ENCODE peak calls at places on chromosomes 16 and 17, in four cellular contexts. E, Z, Q and N are unnamed samples.

GRCh38 chr17:65163990-65164495 is 26.9 kb downstream of the RGS9 start:
- DNase-seq in E (peak; percentile 12), Z (peak; percentile 18), Q (peak; percentile 81), N (no peak)

GRCh38 chr16:77882359-77882758 is 94.0 kb downstream of the VAT1L start:
- DNase-seq in E (no peak), Z (no peak), Q (no peak), N (no peak)

GRCh38 chr16:31880322-31880979 is 6.8 kb downstream of the ZNF267 start:
- DNase-seq in E (no peak), Z (no peak), Q (peak; percentile 91), N (no peak)

GRCh38 chr17:78374631-78375274 is 3.7 kb upstream of the PGS1 start:
- DNase-seq in E (no peak), Z (no peak), Q (no peak), N (peak; percentile 62)

GRCh38 chr17:62680541-62681052 is 53.1 kb downstream of the MRC2 start:
- DNase-seq in E (no peak), Z (no peak), Q (no peak), N (no peak)

GRCh38 chr17:11418367-11418766 is 177.4 kb downstream of the SHISA6 start:
- DNase-seq in E (no peak), Z (no peak), Q (no peak), N (no peak)

GRCh38 chr16:13021996-13022395 is 120.6 kb downstream of the SHISA9 start:
- DNase-seq in E (no peak), Z (no peak), Q (no peak), N (no peak)

GRCh38 chr16:14529010-14529669 is 100.9 kb downstream of the PARN start:
- DNase-seq in E (peak; percentile 66), Z (peak; percentile 94), Q (peak; percentile 93), N (peak; percentile 69)

GRCh38 chr16:30551781-30552180 is 6.4 kb downstream of the ZNF764 start:
- DNase-seq in E (no peak), Z (no peak), Q (no peak), N (no peak)

GRCh38 chr16:81618661-81619060 is 160.4 kb upstream of the PLCG2 start:
- DNase-seq in E (no peak), Z (no peak), Q (no peak), N (no peak)

GRCh38 chr16:84616515-84616914 is 1.4 kb downstream of the COTL1 start:
- DNase-seq in E (no peak), Z (no peak), Q (no peak), N (no peak)

GRCh38 chr17:54899721-54900456 is 763 bp upstream of the TOM1L1 start:
- DNase-seq in E (no peak), Z (peak; percentile 27), Q (peak; percentile 51), N (peak; percentile 58)

GRCh38 chr16:50288920-50289319 is 22.6 kb downstream of the ADCY7 start:
- DNase-seq in E (no peak), Z (no peak), Q (no peak), N (no peak)

GRCh38 chr16:30747331-30747730 is 894 bp upstream of the PHKG2 start:
- DNase-seq in E (no peak), Z (no peak), Q (no peak), N (no peak)

GRCh38 chr16:47057631-47057996 is 84.1 kb upstream of the DNAJA2 start:
- DNase-seq in E (no peak), Z (no peak), Q (no peak), N (no peak)

GRCh38 chr17:3770471-3770870 is 30.5 kb downstream of the ITGAE start:
- DNase-seq in E (no peak), Z (no peak), Q (no peak), N (no peak)

GRCh38 chr16:22641030-22641671 is 130.5 kb downstream of the NPIPB5 start:
- DNase-seq in E (peak; percentile 3), Z (no peak), Q (peak; percentile 38), N (peak; percentile 69)

GRCh38 chr17:31558748-31559646 is 167.5 kb downstream of the RAB11FIP4 start:
- DNase-seq in E (peak; percentile 42), Z (peak; percentile 59), Q (peak; percentile 76), N (no peak)

GRCh38 chr17:20908373-20909273 is 134.2 kb downstream of the USP22 start:
- DNase-seq in E (peak; percentile 34), Z (peak; percentile 13), Q (peak; percentile 84), N (peak; percentile 82)

GRCh38 chr16:4330277-4330882 is 14.5 kb downstream of the GLIS2 start:
- DNase-seq in E (no peak), Z (peak; percentile 51), Q (peak; percentile 81), N (no peak)

GRCh38 chr17:45355087-45355486 is 38.3 kb upstream of the MAP3K14 start:
- DNase-seq in E (no peak), Z (no peak), Q (no peak), N (no peak)

GRCh38 chr17:44801880-44802279 is 28.2 kb downstream of the GJC1 start:
- DNase-seq in E (no peak), Z (no peak), Q (no peak), N (no peak)

GRCh38 chr17:80124351-80124981 is 22.5 kb downstream of the EIF4A3 start:
- DNase-seq in E (peak; percentile 29), Z (peak; percentile 75), Q (peak; percentile 35), N (peak; percentile 71)

GRCh38 chr17:8436169-8436932 is 667 bp downstream of the NDEL1 start:
- DNase-seq in E (peak; percentile 19), Z (peak; percentile 37), Q (peak; percentile 66), N (no peak)

GRCh38 chr16:67562918-67563707 is 787 bp downstream of the CTCF start:
- DNase-seq in E (peak; percentile 24), Z (peak; percentile 40), Q (peak; percentile 75), N (no peak)

GRCh38 chr17:33342025-33342424 is 48.9 kb upstream of the ASIC2 start:
- DNase-seq in E (no peak), Z (no peak), Q (no peak), N (no peak)

GRCh38 chr17:48338720-48339119 is 91.3 kb downstream of the SKAP1 start:
- DNase-seq in E (no peak), Z (no peak), Q (no peak), N (no peak)

GRCh38 chr16:50282955-50283631 is 16.7 kb downstream of the ADCY7 start:
- DNase-seq in E (no peak), Z (peak; percentile 87), Q (no peak), N (no peak)

GRCh38 chr17:77569846-77570564 is 388.5 kb upstream of the TNRC6C start:
- DNase-seq in E (no peak), Z (no peak), Q (no peak), N (no peak)

GRCh38 chr16:2244926-2245795 is 6.2 kb downstream of the ECI1 start:
- DNase-seq in E (no peak), Z (no peak), Q (no peak), N (no peak)

GRCh38 chr16:78177218-78177617 is 77.8 kb downstream of the WWOX start:
- DNase-seq in E (no peak), Z (no peak), Q (no peak), N (peak; percentile 33)

GRCh38 chr17:19302791-19303233 is 59.7 kb downstream of the B9D1 start:
- DNase-seq in E (no peak), Z (no peak), Q (no peak), N (no peak)

GRCh38 chr17:57294075-57294474 is 37.8 kb downstream of the MSI2 start:
- DNase-seq in E (no peak), Z (no peak), Q (no peak), N (no peak)

GRCh38 chr17:74297941-74298340 is 23.9 kb downstream of the DNAI2 start:
- DNase-seq in E (no peak), Z (no peak), Q (no peak), N (no peak)
- H3K4me2 ChIP-seq in E (no peak overlapping the region), Z (no peak overlapping the region), Q (no peak overlapping the region), N (no peak overlapping the region)

GRCh38 chr17:59505610-59506276 is 59.7 kb upstream of the DHX40 start:
- DNase-seq in E (no peak), Z (peak; percentile 65), Q (no peak), N (no peak)
- TF ChIP-seq SIN3A in E (no peak), Z (no peak), Q (no peak), N (no peak)

DNA sequence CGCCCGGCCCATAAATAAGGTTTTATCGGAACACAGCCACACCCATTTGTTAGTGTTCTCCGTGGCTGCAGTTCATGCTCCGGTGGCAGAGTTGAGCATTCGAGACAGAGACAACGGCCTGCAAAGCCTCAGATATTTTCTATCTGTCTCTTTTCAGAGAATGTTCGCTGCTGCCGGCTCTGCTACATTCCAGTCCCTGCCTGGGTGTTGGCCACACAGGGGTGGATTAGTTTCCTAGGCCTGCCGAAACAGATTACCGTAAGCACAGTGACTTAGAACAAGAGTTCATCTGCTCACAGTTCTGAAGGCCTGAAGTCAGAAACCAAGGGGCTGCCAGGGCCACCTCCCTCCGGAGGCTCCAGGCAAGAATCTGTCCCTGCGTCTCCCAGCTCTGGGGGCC is 19.1 kb upstream of the GSG1L start:
- DNase-seq in E (no peak), Z (no peak), Q (peak; percentile 72), N (no peak)
- TF ChIP-seq FOSL1 in E (no peak), Z (no peak), Q (no peak), N (no peak)

DNA sequence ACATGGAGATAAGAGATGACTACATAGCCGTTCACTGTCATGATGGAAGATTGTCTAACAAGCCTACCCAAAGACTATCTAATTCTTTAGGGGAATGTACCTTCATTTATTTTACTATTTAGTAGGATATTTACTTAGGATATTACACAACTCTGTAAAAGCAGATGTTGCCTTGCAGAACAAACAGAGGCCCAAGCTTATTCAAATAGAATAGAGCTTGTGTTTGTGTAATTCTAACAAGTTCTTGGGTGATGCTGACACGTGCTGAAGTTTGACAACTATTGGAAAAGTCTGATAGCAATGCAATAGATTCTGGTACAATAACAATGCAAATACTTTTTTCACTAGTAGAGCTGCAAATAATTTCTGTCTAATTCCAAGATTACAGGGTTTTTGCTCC is 447.6 kb downstream of the TOX3 start:
- DNase-seq in E (no peak), Z (peak; percentile 38), Q (no peak), N (no peak)
- H3K4me2 ChIP-seq in E (no peak overlapping the region), Z (no peak overlapping the region), Q (no peak overlapping the region), N (no peak overlapping the region)

DNA sequence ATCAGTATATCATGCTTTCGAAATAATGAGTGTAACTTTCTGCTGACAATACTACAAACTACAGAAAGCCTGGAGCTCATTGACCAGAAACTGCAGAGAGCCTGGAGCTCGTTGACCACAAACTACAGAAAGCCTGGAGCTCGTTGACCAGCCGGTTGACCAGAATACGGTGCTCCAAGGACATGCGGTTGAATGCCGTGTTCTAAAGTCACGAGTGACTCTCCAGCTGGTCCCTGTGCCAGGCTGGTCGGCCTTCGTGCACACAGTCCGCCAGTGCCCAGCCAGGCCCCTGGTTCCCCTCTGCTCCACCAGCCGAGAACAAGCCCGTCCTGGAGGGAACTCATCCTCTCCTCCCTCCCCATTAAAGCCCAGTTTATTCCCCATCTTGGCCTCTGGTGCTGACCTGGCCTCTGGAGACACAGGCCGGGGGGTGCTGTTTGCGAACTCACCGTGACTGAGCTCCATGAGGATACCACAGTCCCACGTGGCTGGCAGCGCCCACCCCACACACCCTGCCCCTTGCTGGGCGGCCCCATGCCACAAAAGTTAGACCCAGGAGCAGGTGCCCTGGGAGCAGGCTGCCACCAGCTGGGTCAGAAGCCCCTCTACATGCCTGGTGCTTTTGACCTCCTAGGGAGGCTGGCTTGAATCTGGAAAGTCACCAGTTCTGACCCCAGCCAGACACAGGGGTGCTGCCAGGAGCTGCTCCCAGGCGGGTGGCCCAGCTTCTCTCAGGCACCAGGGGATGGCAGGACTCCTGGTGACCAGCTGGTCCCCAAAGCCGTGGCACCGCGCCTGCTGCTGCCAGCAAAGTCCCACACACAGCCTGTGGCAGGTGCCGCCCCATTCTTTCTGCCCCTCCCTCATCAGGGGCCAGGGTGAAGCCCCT is 15.5 kb upstream of the CDH15 start:
- DNase-seq in E (no peak), Z (no peak), Q (no peak), N (no peak)
- TF ChIP-seq SIN3A in E (no peak), Z (no peak), Q (no peak), N (no peak)

GRCh38 chr16:86363836-86364618 is 146.3 kb upstream of the FOXF1 start:
- DNase-seq in E (no peak), Z (no peak), Q (no peak), N (no peak)
- TF ChIP-seq FOSL1 in E (no peak), Z (no peak), Q (no peak), N (no peak)

GRCh38 chr17:42460371-42460770 is 1.7 kb downstream of the ATP6V0A1 start:
- DNase-seq in E (no peak), Z (no peak), Q (no peak), N (no peak)
- H3K4me2 ChIP-seq in E (peak overlapping the region; percentile 93), Z (peak overlapping the region; percentile 85), Q (peak overlapping the region; percentile 89), N (peak overlapping the region; percentile 74)